ENCODE peak calls at places on chromosomes 11 and 22, in eight cellular contexts. One of them, this sample, is unnamed.

GRCh38 chr11:125457814-125458343 is 38.2 kb downstream of the FEZ1 start:
- DNase-seq in natural killer cell: no peak
- DNase-seq in right atrium auricular region: peak; percentile 83
- DNase-seq in H4: no peak
- DNase-seq in fibroblast of pulmonary artery: peak; percentile 84
- DNase-seq in T47D: no peak
- DNase-seq in NAMALWA: no peak
- DNase-seq in stimulated activated naive B cell treated with anti-CD40 and anti-IgM and Interleukin-4, amounts not matched to agents 10 μg/mL and 1 μg/mL and 100 μg/mL, for 72 hours: no peak
- DNase-seq in this sample: peak; percentile 56

GRCh38 chr11:8267831-8268529 is 4.3 kb upstream of the LMO1 start:
- DNase-seq in natural killer cell: no peak
- DNase-seq in right atrium auricular region: no peak
- DNase-seq in H4: no peak
- DNase-seq in fibroblast of pulmonary artery: no peak
- DNase-seq in T47D: no peak
- DNase-seq in NAMALWA: no peak
- DNase-seq in stimulated activated naive B cell treated with anti-CD40 and anti-IgM and Interleukin-4, amounts not matched to agents 10 μg/mL and 1 μg/mL and 100 μg/mL, for 72 hours: no peak
- DNase-seq in this sample: no peak

GRCh38 chr11:19992998-19993397 is 167.3 kb downstream of the DBX1 start:
- DNase-seq in natural killer cell: no peak
- DNase-seq in right atrium auricular region: no peak
- DNase-seq in H4: no peak
- DNase-seq in fibroblast of pulmonary artery: no peak
- DNase-seq in T47D: no peak
- DNase-seq in NAMALWA: no peak
- DNase-seq in stimulated activated naive B cell treated with anti-CD40 and anti-IgM and Interleukin-4, amounts not matched to agents 10 μg/mL and 1 μg/mL and 100 μg/mL, for 72 hours: no peak
- DNase-seq in this sample: no peak

GRCh38 chr11:32034149-32034548 is 56.7 kb upstream of the RCN1 start:
- DNase-seq in natural killer cell: no peak
- DNase-seq in right atrium auricular region: no peak
- DNase-seq in H4: peak; percentile 89
- DNase-seq in fibroblast of pulmonary artery: peak; percentile 87
- DNase-seq in T47D: no peak
- DNase-seq in NAMALWA: no peak
- DNase-seq in stimulated activated naive B cell treated with anti-CD40 and anti-IgM and Interleukin-4, amounts not matched to agents 10 μg/mL and 1 μg/mL and 100 μg/mL, for 72 hours: no peak
- DNase-seq in this sample: no peak

GRCh38 chr22:22591348-22592299 is 32.6 kb upstream of the PRAME start:
- DNase-seq in natural killer cell: no peak
- DNase-seq in right atrium auricular region: no peak
- DNase-seq in H4: no peak
- DNase-seq in fibroblast of pulmonary artery: no peak
- DNase-seq in T47D: no peak
- DNase-seq in NAMALWA: peak; percentile 19
- DNase-seq in stimulated activated naive B cell treated with anti-CD40 and anti-IgM and Interleukin-4, amounts not matched to agents 10 μg/mL and 1 μg/mL and 100 μg/mL, for 72 hours: no peak
- DNase-seq in this sample: no peak

GRCh38 chr11:47861762-47862161 is 13.6 kb upstream of the NUP160 start:
- DNase-seq in natural killer cell: no peak
- DNase-seq in right atrium auricular region: no peak
- DNase-seq in H4: peak; percentile 87
- DNase-seq in fibroblast of pulmonary artery: peak; percentile 70
- DNase-seq in T47D: no peak
- DNase-seq in NAMALWA: peak; percentile 36
- DNase-seq in stimulated activated naive B cell treated with anti-CD40 and anti-IgM and Interleukin-4, amounts not matched to agents 10 μg/mL and 1 μg/mL and 100 μg/mL, for 72 hours: no peak
- DNase-seq in this sample: no peak

GRCh38 chr11:33160147-33160546 is 1.1 kb downstream of the CSTF3 start:
- DNase-seq in natural killer cell: no peak
- DNase-seq in right atrium auricular region: no peak
- DNase-seq in H4: peak; percentile 50
- DNase-seq in fibroblast of pulmonary artery: peak; percentile 61
- DNase-seq in T47D: peak; percentile 30
- DNase-seq in NAMALWA: peak; percentile 53
- DNase-seq in stimulated activated naive B cell treated with anti-CD40 and anti-IgM and Interleukin-4, amounts not matched to agents 10 μg/mL and 1 μg/mL and 100 μg/mL, for 72 hours: no peak
- DNase-seq in this sample: no peak

GRCh38 chr11:12813371-12814225 is 139.4 kb downstream of the TEAD1 start:
- DNase-seq in natural killer cell: no peak
- DNase-seq in right atrium auricular region: no peak
- DNase-seq in H4: peak; percentile 65
- DNase-seq in fibroblast of pulmonary artery: peak; percentile 93
- DNase-seq in T47D: no peak
- DNase-seq in NAMALWA: no peak
- DNase-seq in stimulated activated naive B cell treated with anti-CD40 and anti-IgM and Interleukin-4, amounts not matched to agents 10 μg/mL and 1 μg/mL and 100 μg/mL, for 72 hours: no peak
- DNase-seq in this sample: peak; percentile 63

GRCh38 chr22:50271519-50271970 is 1.4 kb upstream of the MAPK11 start:
- DNase-seq in natural killer cell: no peak
- DNase-seq in right atrium auricular region: no peak
- DNase-seq in H4: no peak
- DNase-seq in fibroblast of pulmonary artery: peak; percentile 59
- DNase-seq in T47D: peak; percentile 82
- DNase-seq in NAMALWA: peak; percentile 65
- DNase-seq in stimulated activated naive B cell treated with anti-CD40 and anti-IgM and Interleukin-4, amounts not matched to agents 10 μg/mL and 1 μg/mL and 100 μg/mL, for 72 hours: no peak
- DNase-seq in this sample: peak; percentile 63

GRCh38 chr11:848380-848931 is 5.8 kb downstream of the TSPAN4 start:
- DNase-seq in natural killer cell: peak; percentile 65
- DNase-seq in right atrium auricular region: no peak
- DNase-seq in H4: no peak
- DNase-seq in fibroblast of pulmonary artery: peak; percentile 38
- DNase-seq in T47D: no peak
- DNase-seq in NAMALWA: peak; percentile 67
- DNase-seq in stimulated activated naive B cell treated with anti-CD40 and anti-IgM and Interleukin-4, amounts not matched to agents 10 μg/mL and 1 μg/mL and 100 μg/mL, for 72 hours: no peak
- DNase-seq in this sample: no peak